ENCODE peak calls at places on chromosomes 6 and 20, in five cellular contexts. Z is stromal cell of bone marrow, I is HTR-8/SVneo, K is heart right ventricle, M is caudate nucleus. N is an unnamed sample.

GRCh38 chr6:146914563-146915483 is 289.4 kb upstream of the STXBP5 start:
- DNase-seq in Z (peak; percentile 95), I (peak; percentile 55), K (no peak), M (no peak), N (no peak)

GRCh38 chr20:17721802-17722486 is 22.2 kb downstream of the BANF2 start:
- DNase-seq in Z (no peak), I (no peak), K (no peak), M (no peak), N (no peak)

GRCh38 chr6:43491750-43492661 is 14.6 kb downstream of the TJAP1 start:
- DNase-seq in Z (peak; percentile 62), I (peak; percentile 83), K (peak; percentile 84), M (peak; percentile 87), N (no peak)

GRCh38 chr20:63736893-63737689 is 627 bp downstream of the LIME1 start:
- DNase-seq in Z (no peak), I (no peak), K (no peak), M (no peak), N (no peak)

GRCh38 chr6:44627091-44627878 is 239.8 kb downstream of the CDC5L start:
- DNase-seq in Z (no peak), I (no peak), K (peak; percentile 33), M (no peak), N (no peak)

GRCh38 chr20:58840816-58841538 is 9.7 kb downstream of the GNAS-AS1 start:
- DNase-seq in Z (no peak), I (no peak), K (no peak), M (no peak), N (no peak)

GRCh38 chr6:122702846-122703245 is 76.7 kb upstream of the FABP7 start:
- DNase-seq in Z (no peak), I (no peak), K (no peak), M (no peak), N (no peak)

GRCh38 chr20:59008715-59009336 is 1.8 kb upstream of the CTSZ start:
- DNase-seq in Z (no peak), I (no peak), K (no peak), M (no peak), N (no peak)

GRCh38 chr6:56837322-56837894 is 117.5 kb upstream of the BEND6 start:
- DNase-seq in Z (no peak), I (no peak), K (no peak), M (no peak), N (no peak)

GRCh38 chr20:58640446-58640845 is 10.6 kb upstream of the STX16 start:
- DNase-seq in Z (no peak), I (no peak), K (no peak), M (no peak), N (no peak)

GRCh38 chr6:13383280-13384163 is 55.2 kb upstream of the TBC1D7 start:
- DNase-seq in Z (peak; percentile 36), I (no peak), K (no peak), M (no peak), N (no peak)

GRCh38 chr6:98039443-98039842 is 756.4 kb upstream of the MMS22L start:
- DNase-seq in Z (no peak), I (no peak), K (no peak), M (no peak), N (no peak)

GRCh38 chr20:63939061-63939935 is 16.9 kb downstream of the UCKL1 start:
- DNase-seq in Z (no peak), I (no peak), K (peak; percentile 0), M (no peak), N (no peak)

GRCh38 chr6:47478233-47479155 is 905 bp downstream of the CD2AP start:
- DNase-seq in Z (no peak), I (peak; percentile 15), K (no peak), M (no peak), N (no peak)

GRCh38 chr6:139080255-139080920 is 51.8 kb downstream of the ABRACL start:
- DNase-seq in Z (peak; percentile 15), I (no peak), K (no peak), M (no peak), N (no peak)

GRCh38 chr20:59682603-59683002 is 78.3 kb downstream of the PHACTR3 start:
- DNase-seq in Z (no peak), I (no peak), K (no peak), M (no peak), N (no peak)

GRCh38 chr6:93789532-93789931 is 370.2 kb upstream of the EPHA7 start:
- DNase-seq in Z (no peak), I (no peak), K (no peak), M (no peak), N (no peak)

GRCh38 chr6:170278743-170279094 is 12.2 kb downstream of the DLL1 start:
- DNase-seq in Z (no peak), I (no peak), K (no peak), M (no peak), N (no peak)